ENCODE peak calls at places on chromosomes 4 and X, in nine cellular contexts. I is endodermal cell, J is psoas muscle, E is tibial artery, K is ovary, V is HCT116, P is mammary epithelial cell, G is aorta, L is A673. B is an unnamed sample.
A peak's percentile ranks its signal among the peaks of the same experiment; 100 is the strongest.

GRCh38 chr4:53510981-53511380 is 80.3 kb downstream of the LNX1 start:
- DNase-seq in K (no peak), V (no peak), E (no peak), I (no peak), G (no peak), L (no peak), J (no peak), P (no peak), B (no peak)

GRCh38 chr4:40176602-40177001 is 20.2 kb upstream of the RHOH start:
- DNase-seq in E (no peak), J (no peak), I (peak; percentile 82), V (no peak), G (no peak), K (no peak), P (no peak), L (peak; percentile 75), B (no peak)

GRCh38 chr4:35972814-35973213 is 271.5 kb downstream of the ARAP2 start:
- DNase-seq in J (no peak), V (no peak), L (no peak), P (no peak), K (no peak), G (no peak), I (no peak), E (no peak), B (no peak)

GRCh38 chr4:57110635-57111546 is 706 bp upstream of the IGFBP7 start:
- DNase-seq in I (peak; percentile 78), E (peak; percentile 79), J (peak; percentile 54), P (peak; percentile 64), G (no peak), L (peak; percentile 67), K (peak; percentile 59), V (no peak), B (peak; percentile 22)

GRCh38 chr4:121462660-121463261 is 81.9 kb upstream of the QRFPR start:
- DNase-seq in E (no peak), J (no peak), P (peak; percentile 54), G (no peak), V (peak; percentile 69), I (peak; percentile 83), L (peak; percentile 88), K (no peak), B (peak; percentile 71)

GRCh38 chr4:85475631-85476233 is 782 bp downstream of the ARHGAP24 start:
- DNase-seq in P (no peak), L (peak; percentile 36), I (no peak), J (peak; percentile 50), E (no peak), V (no peak), G (no peak), K (peak; percentile 46), B (no peak)

GRCh38 chrX:68932611-68933010 is 103.8 kb downstream of the EFNB1 start:
- DNase-seq in G (no peak), V (no peak), E (peak; percentile 62), J (peak; percentile 65), I (no peak), L (no peak), K (no peak), P (no peak), B (no peak)

GRCh38 chrX:78063687-78064086 is 40.4 kb upstream of the PGK1 start:
- DNase-seq in V (no peak), K (no peak), L (no peak), J (no peak), P (no peak), I (no peak), G (no peak), E (no peak), B (no peak)

GRCh38 chr4:138789796-138790195 is 225.8 kb upstream of the NOCT start:
- DNase-seq in L (no peak), V (no peak), I (no peak), P (no peak), J (no peak), K (no peak), G (no peak), E (no peak), B (no peak)

GRCh38 chrX:74232859-74233258 is 71.1 kb upstream of the ZCCHC13 start:
- DNase-seq in G (no peak), J (no peak), P (peak; percentile 24), K (no peak), E (no peak), L (peak; percentile 70), I (no peak), V (no peak), B (no peak)

GRCh38 chr4:7938513-7939376 is 916 bp downstream of the AFAP1 start:
- DNase-seq in J (no peak), K (peak; percentile 55), V (no peak), P (peak; percentile 33), G (peak; percentile 82), L (peak; percentile 60), E (peak; percentile 77), I (peak; percentile 72), B (no peak)

GRCh38 chrX:56789518-56790070 is 60.6 kb downstream of the NBDY start:
- DNase-seq in P (no peak), K (no peak), I (no peak), G (peak; percentile 55), V (no peak), L (no peak), J (no peak), E (no peak), B (no peak)

GRCh38 chr4:163566257-163566656 is 71.8 kb downstream of the TMA16 start:
- DNase-seq in P (no peak), K (no peak), J (no peak), E (no peak), G (no peak), V (no peak), I (no peak), L (no peak), B (no peak)

GRCh38 chrX:19893722-19894121 is 6.3 kb upstream of the SH3KBP1 start:
- DNase-seq in K (no peak), L (no peak), G (no peak), E (no peak), P (no peak), I (no peak), J (no peak), V (no peak), B (no peak)

GRCh38 chr4:143270266-143270838 is 66.3 kb upstream of the GAB1 start:
- DNase-seq in L (no peak), K (no peak), I (no peak), G (no peak), P (no peak), J (no peak), E (no peak), V (no peak), B (no peak)

GRCh38 chrX:9466115-9466495 is 1.2 kb downstream of the TBL1X start:
- DNase-seq in G (peak; percentile 87), P (no peak), K (peak; percentile 48), V (no peak), I (peak; percentile 75), E (peak; percentile 81), L (peak; percentile 15), J (peak; percentile 70), B (peak; percentile 16)

GRCh38 chrX:43862434-43862833 is 19.8 kb downstream of the MAOB start:
- DNase-seq in I (no peak), G (no peak), P (no peak), V (no peak), L (no peak), J (no peak), K (no peak), E (no peak), B (no peak)

GRCh38 chrX:43866423-43866822 is 15.8 kb downstream of the MAOB start:
- DNase-seq in E (no peak), P (no peak), L (no peak), G (no peak), I (no peak), V (no peak), J (no peak), K (no peak), B (no peak)

GRCh38 chrX:43865791-43866190 is 16.5 kb downstream of the MAOB start:
- DNase-seq in V (no peak), P (no peak), K (no peak), I (no peak), G (no peak), J (no peak), L (no peak), E (no peak), B (no peak)

GRCh38 chrX:43861750-43862149 is 20.5 kb downstream of the MAOB start:
- DNase-seq in G (no peak), L (no peak), V (peak; percentile 42), E (no peak), P (peak; percentile 57), J (no peak), I (no peak), K (no peak), B (no peak)

GRCh38 chrX:43860646-43861370 is 21.4 kb downstream of the MAOB start:
- DNase-seq in P (peak; percentile 51), K (no peak), L (peak; percentile 47), I (no peak), V (peak; percentile 36), J (no peak), E (no peak), G (no peak), B (no peak)
- H3K27ac ChIP-seq in P (peak overlapping the region; percentile 35), K (no peak overlapping the region), L (no peak overlapping the region), I (no peak overlapping the region), V (peak overlapping the region; percentile 49), J (peak overlapping the region; percentile 78), E (peak overlapping the region; percentile 22), G (no peak overlapping the region), B (no peak overlapping the region)

DNA sequence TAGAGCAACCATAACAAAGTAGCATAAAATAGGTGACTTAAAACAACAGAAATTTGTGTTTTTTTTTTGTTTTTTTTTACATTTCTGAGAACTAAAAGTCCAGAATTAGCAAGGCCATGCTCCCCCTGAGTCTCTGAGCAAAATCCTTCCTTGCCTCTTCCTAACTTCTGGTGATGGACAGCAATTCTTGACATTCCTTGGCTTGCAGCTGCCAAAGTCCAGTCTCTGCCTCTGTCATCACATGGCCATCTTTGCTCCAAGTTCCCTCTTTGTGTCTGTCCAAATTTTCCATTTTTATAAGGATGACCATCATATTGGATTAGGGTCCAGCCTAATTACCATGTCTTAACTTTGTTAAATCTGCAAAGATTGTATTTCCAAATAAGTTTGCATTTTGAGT is 407.2 kb downstream of the PDHA2 start:
- DNase-seq in L (no peak), I (no peak), K (no peak), J (no peak), V (no peak), G (no peak), P (no peak), E (no peak), B (no peak)
- H3K27me3 ChIP-seq in L (no peaks in the 10 kb centered on the region), I (no peaks in the 10 kb centered on the region), K (no peaks in the 10 kb centered on the region), J (no peaks in the 10 kb centered on the region), V (no peaks in the 10 kb centered on the region), G (no peaks in the 10 kb centered on the region), P (peaks cover 1% of the 10 kb centered on the region), E (no peaks in the 10 kb centered on the region), B (no peaks in the 10 kb centered on the region)

DNA sequence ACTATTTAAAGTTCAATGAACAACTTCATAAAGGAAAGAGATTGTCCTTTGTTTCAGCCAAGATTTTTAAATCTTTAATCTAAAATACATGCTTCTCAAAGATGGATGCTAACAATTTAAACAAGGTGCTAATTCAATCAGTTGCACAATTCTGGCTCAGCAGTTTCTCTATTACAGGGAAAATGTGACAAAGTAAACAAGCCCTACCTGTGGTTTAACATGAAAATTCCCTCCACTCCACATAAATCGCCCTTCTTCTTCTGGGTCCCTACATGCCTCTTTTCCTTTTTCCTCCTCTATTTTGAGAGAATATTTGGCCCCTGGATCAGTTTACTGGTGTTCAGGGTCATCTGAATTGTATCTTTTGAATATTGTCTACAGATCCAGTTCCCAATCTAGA is 80.6 kb downstream of the FRYL start:
- DNase-seq in I (no peak), P (peak; percentile 53), L (no peak), K (no peak), E (no peak), J (no peak), V (peak; percentile 16), G (no peak), B (no peak)
- H3K4me3 ChIP-seq in I (no peak overlapping the region), P (peak overlapping the region; percentile 41), L (no peak overlapping the region), K (no peak overlapping the region), E (no peak overlapping the region), J (no peak overlapping the region), V (peak overlapping the region; percentile 46), G (no peak overlapping the region), B (no peak overlapping the region)

GRCh38 chrX:21996872-21997271 is 35.3 kb upstream of the PHEX start:
- DNase-seq in I (no peak), V (no peak), K (no peak), P (peak; percentile 29), G (no peak), E (no peak), L (peak; percentile 71), J (no peak), B (no peak)
- H3K27ac ChIP-seq in I (no peak overlapping the region), V (no peak overlapping the region), K (no peak overlapping the region), P (no peak overlapping the region), G (no peak overlapping the region), E (no peak overlapping the region), L (peak overlapping the region; percentile 62), J (no peak overlapping the region), B (no peak overlapping the region)

B was measured in WERI-Rb-1.